ENCODE peak calls at places on chromosomes 4 and X, in ten cellular contexts. I is psoas muscle; R is A549; C is substantia nigra; B is CD4-positive, alpha-beta memory T cell; O is aorta; V is sigmoid colon; N is CD8-positive, alpha-beta memory T cell; A is thyroid gland; E is foreskin keratinocyte. Q is an unnamed sample.

GRCh38 chr4:163582688-163583087 is 88.2 kb downstream of the TMA16 start:
- DNase-seq in I (no peak), R (no peak), C (no peak), B (no peak), O (no peak), V (no peak), N (no peak), A (no peak), E (no peak), Q (no peak)

GRCh38 chr4:181261279-181261678 is 981.9 kb upstream of the TENM3 start:
- DNase-seq in I (no peak), R (no peak), C (no peak), B (no peak), O (no peak), V (no peak), N (no peak), A (no peak), E (peak), Q (no peak)

GRCh38 chr4:94636004-94636403 is 121.8 kb upstream of the BMPR1B start:
- DNase-seq in I (no peak), R (no peak), C (no peak), B (no peak), O (no peak), V (no peak), N (no peak), A (no peak), E (no peak), Q (no peak)

GRCh38 chrX:19867411-19867732 is 20.0 kb downstream of the SH3KBP1 start:
- DNase-seq in I (no peak), R (no peak), C (no peak), B (no peak), O (no peak), V (no peak), N (no peak), A (peak), E (no peak), Q (no peak)

GRCh38 chr4:111283066-111283677 is 660.3 kb upstream of the PITX2 start:
- DNase-seq in I (peak), R (peak), C (peak), B (peak), O (peak), V (peak), N (no peak), A (peak), E (peak), Q (no peak)

GRCh38 chr4:82421796-82422560 is 8.3 kb downstream of the HNRNPDL start:
- DNase-seq in I (no peak), R (no peak), C (no peak), B (no peak), O (no peak), V (no peak), N (no peak), A (no peak), E (no peak), Q (no peak)

GRCh38 chr4:179447308-179447707 is 2005.1 kb upstream of the AGA start:
- DNase-seq in I (no peak), R (no peak), C (no peak), B (no peak), O (no peak), V (no peak), N (no peak), A (no peak), E (peak), Q (no peak)

GRCh38 chr4:56307423-56307822 is 79.9 kb downstream of the AASDH start:
- DNase-seq in I (no peak), R (peak), C (no peak), B (no peak), O (no peak), V (no peak), N (no peak), A (peak), E (peak), Q (no peak)

GRCh38 chr4:139553751-139554670 is 2.0 kb downstream of the SETD7 start:
- DNase-seq in I (no peak), R (no peak), C (no peak), B (no peak), O (no peak), V (no peak), N (no peak), A (peak), E (no peak), Q (no peak)

GRCh38 chrX:1925053-1925481 is 310.2 kb downstream of the ASMT start:
- DNase-seq in I (no peak), R (no peak), C (no peak), B (no peak), O (no peak), V (no peak), N (no peak), A (no peak), E (no peak), Q (no peak)

GRCh38 chrX:106783716-106784115 is 18.8 kb upstream of the TBC1D8B start:
- DNase-seq in I (no peak), R (no peak), C (no peak), B (no peak), O (no peak), V (no peak), N (no peak), A (no peak), E (no peak), Q (no peak)

GRCh38 chr4:32135642-32136041 is 1415.5 kb downstream of the PCDH7 start:
- DNase-seq in I (no peak), R (no peak), C (no peak), B (no peak), O (no peak), V (no peak), N (no peak), A (no peak), E (peak), Q (no peak)

GRCh38 chr4:124658795-124659194 is 53.7 kb downstream of the ANKRD50 start:
- DNase-seq in I (no peak), R (no peak), C (no peak), B (no peak), O (no peak), V (no peak), N (no peak), A (no peak), E (no peak), Q (no peak)

GRCh38 chrX:105307762-105308161 is 87.3 kb upstream of the TEX13A start:
- DNase-seq in I (no peak), R (no peak), C (no peak), B (no peak), O (no peak), V (no peak), N (no peak), A (no peak), E (peak), Q (no peak)

GRCh38 chr4:174717788-174718187 is 111.3 kb downstream of the GLRA3 start:
- DNase-seq in I (no peak), R (no peak), C (no peak), B (no peak), O (no peak), V (no peak), N (no peak), A (no peak), E (no peak), Q (no peak)

GRCh38 chr4:147182041-147182440 is 236.4 kb upstream of the TTC29 start:
- DNase-seq in I (no peak), R (no peak), C (no peak), B (no peak), O (no peak), V (no peak), N (no peak), A (no peak), E (no peak), Q (no peak)

GRCh38 chr4:146246381-146246780 is 32.0 kb downstream of the REELD1 start:
- DNase-seq in I (no peak), R (no peak), C (no peak), B (no peak), O (no peak), V (no peak), N (no peak), A (no peak), E (no peak), Q (no peak)

GRCh38 chr4:93827272-93827947 is 1.1 kb upstream of the ATOH1 start:
- DNase-seq in I (no peak), R (no peak), C (no peak), B (no peak), O (no peak), V (no peak), N (no peak), A (no peak), E (no peak), Q (no peak)

GRCh38 chr4:121822796-121823504 is 733 bp downstream of the CCNA2 start:
- DNase-seq in I (no peak), R (peak), C (peak), B (peak), O (no peak), V (peak), N (peak), A (peak), E (no peak), Q (no peak)

GRCh38 chr4:67593741-67594175 is 35.2 kb downstream of the STAP1 start:
- DNase-seq in I (no peak), R (no peak), C (no peak), B (no peak), O (no peak), V (no peak), N (no peak), A (no peak), E (no peak), Q (no peak)

GRCh38 chrX:9525511-9526248 is 60.8 kb downstream of the TBL1X start:
- DNase-seq in I (no peak), R (no peak), C (no peak), B (no peak), O (no peak), V (no peak), N (no peak), A (peak), E (peak), Q (no peak)

GRCh38 chr4:76689079-76689817 is 208.7 kb downstream of the SOWAHB start:
- DNase-seq in I (peak), R (peak), C (no peak), B (no peak), O (peak), V (no peak), N (no peak), A (peak), E (peak), Q (no peak)

GRCh38 chr4:128548381-128548780 is 260.8 kb upstream of the PGRMC2 start:
- DNase-seq in I (no peak), R (no peak), C (no peak), B (no peak), O (no peak), V (no peak), N (no peak), A (no peak), E (no peak), Q (no peak)

GRCh38 chr4:150799207-150799606 is 215.9 kb downstream of the LRBA start:
- DNase-seq in I (no peak), R (peak), C (no peak), B (no peak), O (no peak), V (no peak), N (no peak), A (no peak), E (no peak), Q (no peak)

GRCh38 chrX:75784689-75785491 is at the start of gene MAGEE2:
- DNase-seq in I (no peak), R (peak), C (peak), B (no peak), O (no peak), V (no peak), N (no peak), A (peak), E (no peak), Q (no peak)

GRCh38 chrX:72545990-72546389 is 26.7 kb downstream of the HDAC8 start:
- DNase-seq in I (no peak), R (peak), C (no peak), B (no peak), O (no peak), V (no peak), N (no peak), A (no peak), E (no peak), Q (no peak)

GRCh38 chrX:18354369-18355329 is at the start of gene SCML2:
- DNase-seq in I (peak), R (peak), C (peak), B (peak), O (no peak), V (peak), N (peak), A (peak), E (no peak), Q (no peak)

GRCh38 chrX:155874571-155875244 is 6.4 kb upstream of the VAMP7 start:
- DNase-seq in I (no peak), R (no peak), C (no peak), B (no peak), O (no peak), V (no peak), N (no peak), A (no peak), E (no peak), Q (no peak)

GRCh38 chr4:52823478-52824092 is 38.5 kb upstream of the RASL11B start:
- DNase-seq in I (no peak), R (no peak), C (no peak), B (peak), O (no peak), V (no peak), N (no peak), A (no peak), E (peak), Q (no peak)

GRCh38 chr4:6430927-6431326 is 41.5 kb downstream of the PPP2R2C start:
- DNase-seq in I (no peak), R (no peak), C (no peak), B (no peak), O (no peak), V (no peak), N (no peak), A (no peak), E (no peak), Q (no peak)

GRCh38 chr4:159308571-159309340 is 205.9 kb downstream of the RAPGEF2 start:
- DNase-seq in I (no peak), R (no peak), C (no peak), B (no peak), O (no peak), V (no peak), N (no peak), A (no peak), E (peak), Q (no peak)
- H3K27ac ChIP-seq in I (no peak), R (no peak), C (no peak), B (no peak), O (no peak), V (no peak), N (no peak), A (no peak), E (peak), Q (no peak)

GRCh38 chrX:15465896-15466651 is 27.1 kb downstream of the PIR start:
- DNase-seq in I (no peak), R (no peak), C (no peak), B (no peak), O (no peak), V (no peak), N (no peak), A (no peak), E (no peak), Q (no peak)

GRCh38 chrX:15468036-15468435 is 25.1 kb downstream of the PIR start:
- DNase-seq in I (peak), R (no peak), C (no peak), B (no peak), O (no peak), V (no peak), N (no peak), A (no peak), E (peak), Q (no peak)

GRCh38 chrX:15471016-15471415 is 22.1 kb downstream of the PIR start:
- DNase-seq in I (peak), R (peak), C (peak), B (peak), O (peak), V (peak), N (peak), A (peak), E (peak), Q (peak)

GRCh38 chrX:15472523-15472922 is 20.6 kb downstream of the PIR start:
- DNase-seq in I (no peak), R (no peak), C (no peak), B (no peak), O (no peak), V (no peak), N (no peak), A (no peak), E (no peak), Q (no peak)

DNA sequence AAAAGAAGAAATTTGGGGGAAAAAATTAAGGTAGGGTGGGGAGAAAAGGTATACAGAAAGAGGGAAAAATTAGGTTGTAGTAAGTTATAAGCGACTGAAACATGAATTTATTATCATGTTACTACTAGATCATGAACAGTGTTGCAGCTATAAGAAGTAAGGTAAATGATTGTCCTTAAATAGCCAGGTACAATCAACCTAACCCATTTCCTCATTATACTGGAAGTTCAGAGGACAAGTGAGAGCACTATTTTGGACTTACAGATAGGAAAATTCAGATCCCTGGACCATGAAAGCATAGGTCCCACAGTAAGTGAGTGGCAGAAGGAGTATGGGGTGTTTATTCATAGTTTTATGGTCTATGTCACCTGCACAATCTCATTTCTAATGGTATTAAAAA is 23.5 kb downstream of the PIR start:
- DNase-seq in I (no peak), R (no peak), C (no peak), B (no peak), O (no peak), V (no peak), N (no peak), A (no peak), E (no peak), Q (no peak)
- H3K27ac ChIP-seq in I (peak), R (no peak), C (no peak), B (no peak), O (no peak), V (no peak), N (no peak), A (no peak), E (no peak), Q (no peak)

DNA sequence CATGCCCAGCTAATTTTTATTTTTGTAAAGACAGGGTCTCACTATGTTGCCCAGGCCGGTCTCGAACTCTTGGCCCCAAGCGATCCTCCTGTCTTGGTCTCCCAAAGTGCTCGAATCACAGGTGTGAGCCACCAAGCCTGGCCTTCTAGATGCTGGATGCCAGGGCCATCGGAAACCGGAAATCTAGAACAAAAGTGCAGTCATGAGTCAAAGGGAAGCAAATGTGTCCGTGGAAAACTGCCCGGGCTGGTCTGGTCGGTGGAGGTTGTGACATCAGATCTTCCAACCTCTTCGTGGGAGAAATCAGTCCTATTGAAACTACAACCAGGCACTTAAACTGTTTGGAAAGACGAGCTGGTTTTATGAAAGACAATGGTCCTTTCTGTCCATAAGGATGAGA is 92.3 kb upstream of the SHOX start:
- DNase-seq in I (no peak), R (no peak), C (no peak), B (no peak), O (no peak), V (no peak), N (no peak), A (no peak), E (no peak), Q (no peak)
- H3K27ac ChIP-seq in I (no peak), R (no peak), C (no peak), B (no peak), O (no peak), V (no peak), N (no peak), A (no peak), E (no peak), Q (no peak)

DNA sequence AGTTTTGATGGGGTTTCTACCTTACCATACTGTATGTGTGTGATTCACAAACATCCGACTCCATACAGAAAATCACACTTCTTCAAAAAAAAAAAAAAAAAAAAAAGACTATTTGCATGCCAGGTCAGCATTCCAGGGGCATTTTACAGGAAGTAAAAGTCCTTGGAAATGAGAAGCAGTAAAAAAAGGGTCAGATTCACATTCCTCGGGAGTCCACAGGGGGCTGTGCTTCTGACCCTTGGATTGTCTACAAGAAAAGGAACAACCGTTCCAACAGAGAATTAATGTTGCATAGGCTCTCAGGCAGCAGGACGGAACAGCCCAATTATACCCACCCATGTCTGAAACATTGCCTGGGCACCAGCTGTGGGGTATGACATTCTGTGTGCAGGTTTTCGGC is 290.3 kb downstream of the LDB2 start:
- DNase-seq in I (no peak), R (no peak), C (no peak), B (no peak), O (no peak), V (no peak), N (no peak), A (no peak), E (no peak), Q (no peak)
- H3K27ac ChIP-seq in I (no peak), R (no peak), C (no peak), B (no peak), O (no peak), V (no peak), N (no peak), A (no peak), E (no peak), Q (no peak)

GRCh38 chr4:86500527-86500926 is 93.6 kb upstream of the PTPN13 start:
- DNase-seq in I (no peak), R (no peak), C (no peak), B (no peak), O (no peak), V (no peak), N (no peak), A (no peak), E (peak), Q (no peak)

GRCh38 chr4:86497980-86498379 is 96.1 kb upstream of the PTPN13 start:
- DNase-seq in I (no peak), R (no peak), C (no peak), B (no peak), O (peak), V (no peak), N (no peak), A (no peak), E (peak), Q (no peak)

GRCh38 chr4:86498560-86499166 is 95.5 kb upstream of the PTPN13 start:
- DNase-seq in I (no peak), R (peak), C (no peak), B (peak), O (no peak), V (no peak), N (no peak), A (no peak), E (peak), Q (no peak)

GRCh38 chr4:86496094-86497060 is 97.7 kb upstream of the PTPN13 start:
- DNase-seq in I (no peak), R (peak), C (no peak), B (peak), O (no peak), V (no peak), N (no peak), A (peak), E (peak), Q (peak)

GRCh38 chr4:86497131-86497530 is 97.0 kb upstream of the PTPN13 start:
- DNase-seq in I (peak), R (no peak), C (no peak), B (no peak), O (no peak), V (no peak), N (no peak), A (peak), E (peak), Q (no peak)
- H3K27ac ChIP-seq in I (no peak), R (peak), C (peak), B (no peak), O (no peak), V (no peak), N (no peak), A (no peak), E (no peak), Q (no peak)